ENCODE peak calls at places on chromosomes 11 and 22, in four cellular contexts. One of them, this sample, is unnamed.

GRCh38 chr11:93903989-93904388 is 53.6 kb upstream of the VSTM5 start:
- DNase-seq in activated naive CD4-positive, alpha-beta T cell treated with anti-CD3 and anti-CD28 coated beads, Interleukin-2, amount 10 ng/mL, durations not matched to agents 7 days and 5 days: no peak
- DNase-seq in AML-193: no peak
- DNase-seq in left colon: no peak
- DNase-seq in this sample: no peak

GRCh38 chr11:69382131-69383128 is 88.5 kb downstream of the MYEOV start:
- DNase-seq in activated naive CD4-positive, alpha-beta T cell treated with anti-CD3 and anti-CD28 coated beads, Interleukin-2, amount 10 ng/mL, durations not matched to agents 7 days and 5 days: peak; percentile 18
- DNase-seq in AML-193: no peak
- DNase-seq in left colon: peak; percentile 45
- DNase-seq in this sample: no peak

GRCh38 chr22:17997456-17997855 is 26.9 kb downstream of the MICAL3 start:
- DNase-seq in activated naive CD4-positive, alpha-beta T cell treated with anti-CD3 and anti-CD28 coated beads, Interleukin-2, amount 10 ng/mL, durations not matched to agents 7 days and 5 days: no peak
- DNase-seq in AML-193: no peak
- DNase-seq in left colon: no peak
- DNase-seq in this sample: no peak

GRCh38 chr11:85643255-85643654 is 4.5 kb upstream of the TMEM126A start:
- DNase-seq in activated naive CD4-positive, alpha-beta T cell treated with anti-CD3 and anti-CD28 coated beads, Interleukin-2, amount 10 ng/mL, durations not matched to agents 7 days and 5 days: no peak
- DNase-seq in AML-193: no peak
- DNase-seq in left colon: no peak
- DNase-seq in this sample: no peak

GRCh38 chr11:13205446-13205845 is 72.1 kb upstream of the BMAL1 start:
- DNase-seq in activated naive CD4-positive, alpha-beta T cell treated with anti-CD3 and anti-CD28 coated beads, Interleukin-2, amount 10 ng/mL, durations not matched to agents 7 days and 5 days: no peak
- DNase-seq in AML-193: no peak
- DNase-seq in left colon: no peak
- DNase-seq in this sample: no peak

GRCh38 chr11:123338997-123339752 is 90.9 kb upstream of the GRAMD1B start:
- DNase-seq in activated naive CD4-positive, alpha-beta T cell treated with anti-CD3 and anti-CD28 coated beads, Interleukin-2, amount 10 ng/mL, durations not matched to agents 7 days and 5 days: no peak
- DNase-seq in AML-193: no peak
- DNase-seq in left colon: no peak
- DNase-seq in this sample: no peak

GRCh38 chr11:118341749-118342489 is 586 bp downstream of the CD3D start:
- DNase-seq in activated naive CD4-positive, alpha-beta T cell treated with anti-CD3 and anti-CD28 coated beads, Interleukin-2, amount 10 ng/mL, durations not matched to agents 7 days and 5 days: peak; percentile 52
- DNase-seq in AML-193: no peak
- DNase-seq in left colon: no peak
- DNase-seq in this sample: no peak

GRCh38 chr22:45072322-45072903 is 62.6 kb upstream of the PHF21B start:
- DNase-seq in activated naive CD4-positive, alpha-beta T cell treated with anti-CD3 and anti-CD28 coated beads, Interleukin-2, amount 10 ng/mL, durations not matched to agents 7 days and 5 days: no peak
- DNase-seq in AML-193: no peak
- DNase-seq in left colon: no peak
- DNase-seq in this sample: no peak

GRCh38 chr11:46389450-46390330 is 1.9 kb downstream of the CHRM4 start:
- DNase-seq in activated naive CD4-positive, alpha-beta T cell treated with anti-CD3 and anti-CD28 coated beads, Interleukin-2, amount 10 ng/mL, durations not matched to agents 7 days and 5 days: peak; percentile 70
- DNase-seq in AML-193: peak; percentile 65
- DNase-seq in left colon: peak; percentile 83
- DNase-seq in this sample: peak; percentile 48

GRCh38 chr11:70646272-70647049 is 248.1 kb downstream of the CTTN start:
- DNase-seq in activated naive CD4-positive, alpha-beta T cell treated with anti-CD3 and anti-CD28 coated beads, Interleukin-2, amount 10 ng/mL, durations not matched to agents 7 days and 5 days: no peak
- DNase-seq in AML-193: no peak
- DNase-seq in left colon: no peak
- DNase-seq in this sample: no peak